ENCODE peak calls at places on chromosomes 1 and 21, in seven cellular contexts. One of them, this sample, is unnamed.
A peak's percentile ranks its signal among the peaks of the same experiment; 100 is the strongest.

GRCh38 chr1:58964880-58965279 is 181.0 kb upstream of the JUN start:
- DNase-seq in naive thymus-derived CD4-positive, alpha-beta T cell: no peak
- DNase-seq in GM23248: peak; percentile 40
- DNase-seq in body of pancreas: peak; percentile 79
- DNase-seq in uterus: no peak
- DNase-seq in kidney epithelial cell: peak; percentile 12
- DNase-seq in bronchial epithelial cell: peak; percentile 35
- DNase-seq in this sample: no peak

GRCh38 chr1:22829001-22829989 is 118.7 kb downstream of the EPHB2 start:
- DNase-seq in naive thymus-derived CD4-positive, alpha-beta T cell: no peak
- DNase-seq in GM23248: peak; percentile 66
- DNase-seq in body of pancreas: peak; percentile 35
- DNase-seq in uterus: no peak
- DNase-seq in kidney epithelial cell: no peak
- DNase-seq in bronchial epithelial cell: peak; percentile 75
- DNase-seq in this sample: no peak

GRCh38 chr1:108009603-108010195 is 44.7 kb upstream of the VAV3 start:
- DNase-seq in naive thymus-derived CD4-positive, alpha-beta T cell: no peak
- DNase-seq in GM23248: peak; percentile 78
- DNase-seq in body of pancreas: no peak
- DNase-seq in uterus: no peak
- DNase-seq in kidney epithelial cell: peak; percentile 38
- DNase-seq in bronchial epithelial cell: peak; percentile 88
- DNase-seq in this sample: no peak

GRCh38 chr1:155507960-155508359 is 54.6 kb downstream of the ASH1L start:
- DNase-seq in naive thymus-derived CD4-positive, alpha-beta T cell: no peak
- DNase-seq in GM23248: no peak
- DNase-seq in body of pancreas: no peak
- DNase-seq in uterus: no peak
- DNase-seq in kidney epithelial cell: no peak
- DNase-seq in bronchial epithelial cell: no peak
- DNase-seq in this sample: no peak

GRCh38 chr1:58823481-58824010 is 39.7 kb upstream of the JUN start:
- DNase-seq in naive thymus-derived CD4-positive, alpha-beta T cell: no peak
- DNase-seq in GM23248: peak; percentile 91
- DNase-seq in body of pancreas: no peak
- DNase-seq in uterus: no peak
- DNase-seq in kidney epithelial cell: peak; percentile 90
- DNase-seq in bronchial epithelial cell: peak; percentile 92
- DNase-seq in this sample: no peak

GRCh38 chr1:93728480-93729131 is 47.0 kb upstream of the BCAR3 start:
- DNase-seq in naive thymus-derived CD4-positive, alpha-beta T cell: no peak
- DNase-seq in GM23248: peak; percentile 27
- DNase-seq in body of pancreas: no peak
- DNase-seq in uterus: no peak
- DNase-seq in kidney epithelial cell: no peak
- DNase-seq in bronchial epithelial cell: no peak
- DNase-seq in this sample: peak; percentile 38

GRCh38 chr1:158798531-158798930 is 17.5 kb upstream of the OR6N2 start:
- DNase-seq in naive thymus-derived CD4-positive, alpha-beta T cell: no peak
- DNase-seq in GM23248: peak; percentile 10
- DNase-seq in body of pancreas: no peak
- DNase-seq in uterus: no peak
- DNase-seq in kidney epithelial cell: no peak
- DNase-seq in bronchial epithelial cell: no peak
- DNase-seq in this sample: no peak

GRCh38 chr1:209926045-209926444 is 12.0 kb upstream of the SYT14 start:
- DNase-seq in naive thymus-derived CD4-positive, alpha-beta T cell: no peak
- DNase-seq in GM23248: peak; percentile 91
- DNase-seq in body of pancreas: no peak
- DNase-seq in uterus: no peak
- DNase-seq in kidney epithelial cell: peak; percentile 44
- DNase-seq in bronchial epithelial cell: peak; percentile 75
- DNase-seq in this sample: no peak

GRCh38 chr1:70360321-70360720 is 5.8 kb upstream of the ANKRD13C start:
- DNase-seq in naive thymus-derived CD4-positive, alpha-beta T cell: no peak
- DNase-seq in GM23248: no peak
- DNase-seq in body of pancreas: peak; percentile 10
- DNase-seq in uterus: no peak
- DNase-seq in kidney epithelial cell: no peak
- DNase-seq in bronchial epithelial cell: no peak
- DNase-seq in this sample: no peak

GRCh38 chr21:34909492-34910292 is 139.4 kb downstream of the RUNX1 start:
- DNase-seq in naive thymus-derived CD4-positive, alpha-beta T cell: no peak
- DNase-seq in GM23248: peak; percentile 10
- DNase-seq in body of pancreas: no peak
- DNase-seq in uterus: no peak
- DNase-seq in kidney epithelial cell: no peak
- DNase-seq in bronchial epithelial cell: no peak
- DNase-seq in this sample: no peak

GRCh38 chr1:21667348-21668231 is 1.6 kb downstream of the RAP1GAP start:
- DNase-seq in naive thymus-derived CD4-positive, alpha-beta T cell: no peak
- DNase-seq in GM23248: no peak
- DNase-seq in body of pancreas: no peak
- DNase-seq in uterus: no peak
- DNase-seq in kidney epithelial cell: no peak
- DNase-seq in bronchial epithelial cell: no peak
- DNase-seq in this sample: no peak

GRCh38 chr21:25565272-25566199 is 41.7 kb downstream of the MRPL39 start:
- DNase-seq in naive thymus-derived CD4-positive, alpha-beta T cell: no peak
- DNase-seq in GM23248: no peak
- DNase-seq in body of pancreas: no peak
- DNase-seq in uterus: no peak
- DNase-seq in kidney epithelial cell: no peak
- DNase-seq in bronchial epithelial cell: no peak
- DNase-seq in this sample: no peak

GRCh38 chr1:38745476-38746410 is 113.8 kb downstream of the RRAGC start:
- DNase-seq in naive thymus-derived CD4-positive, alpha-beta T cell: no peak
- DNase-seq in GM23248: no peak
- DNase-seq in body of pancreas: no peak
- DNase-seq in uterus: no peak
- DNase-seq in kidney epithelial cell: no peak
- DNase-seq in bronchial epithelial cell: peak; percentile 80
- DNase-seq in this sample: no peak

GRCh38 chr1:15357808-15358207 is 51.9 kb upstream of the EFHD2 start:
- DNase-seq in naive thymus-derived CD4-positive, alpha-beta T cell: no peak
- DNase-seq in GM23248: no peak
- DNase-seq in body of pancreas: no peak
- DNase-seq in uterus: no peak
- DNase-seq in kidney epithelial cell: no peak
- DNase-seq in bronchial epithelial cell: no peak
- DNase-seq in this sample: no peak

GRCh38 chr1:203099121-203099520 is 13.3 kb upstream of the MYOG start:
- DNase-seq in naive thymus-derived CD4-positive, alpha-beta T cell: no peak
- DNase-seq in GM23248: no peak
- DNase-seq in body of pancreas: no peak
- DNase-seq in uterus: no peak
- DNase-seq in kidney epithelial cell: no peak
- DNase-seq in bronchial epithelial cell: no peak
- DNase-seq in this sample: no peak

GRCh38 chr1:164611754-164612642 is 53.0 kb downstream of the PBX1 start:
- DNase-seq in naive thymus-derived CD4-positive, alpha-beta T cell: no peak
- DNase-seq in GM23248: peak; percentile 57
- DNase-seq in body of pancreas: peak; percentile 88
- DNase-seq in uterus: no peak
- DNase-seq in kidney epithelial cell: peak; percentile 75
- DNase-seq in bronchial epithelial cell: peak; percentile 86
- DNase-seq in this sample: peak; percentile 64

GRCh38 chr1:150256549-150257341 is 829 bp upstream of the CA14 start:
- DNase-seq in naive thymus-derived CD4-positive, alpha-beta T cell: no peak
- DNase-seq in GM23248: peak; percentile 28
- DNase-seq in body of pancreas: no peak
- DNase-seq in uterus: no peak
- DNase-seq in kidney epithelial cell: no peak
- DNase-seq in bronchial epithelial cell: no peak
- DNase-seq in this sample: no peak

GRCh38 chr1:43878440-43878839 is 55.2 kb upstream of the ARTN start:
- DNase-seq in naive thymus-derived CD4-positive, alpha-beta T cell: no peak
- DNase-seq in GM23248: peak; percentile 35
- DNase-seq in body of pancreas: no peak
- DNase-seq in uterus: no peak
- DNase-seq in kidney epithelial cell: no peak
- DNase-seq in bronchial epithelial cell: no peak
- DNase-seq in this sample: no peak

GRCh38 chr1:43879996-43880395 is 53.6 kb upstream of the ARTN start:
- DNase-seq in naive thymus-derived CD4-positive, alpha-beta T cell: no peak
- DNase-seq in GM23248: no peak
- DNase-seq in body of pancreas: no peak
- DNase-seq in uterus: no peak
- DNase-seq in kidney epithelial cell: no peak
- DNase-seq in bronchial epithelial cell: no peak
- DNase-seq in this sample: no peak

GRCh38 chr1:43880604-43881003 is 53.0 kb upstream of the ARTN start:
- DNase-seq in naive thymus-derived CD4-positive, alpha-beta T cell: no peak
- DNase-seq in GM23248: no peak
- DNase-seq in body of pancreas: no peak
- DNase-seq in uterus: no peak
- DNase-seq in kidney epithelial cell: no peak
- DNase-seq in bronchial epithelial cell: no peak
- DNase-seq in this sample: no peak

GRCh38 chr1:43878854-43879253 is 54.7 kb upstream of the ARTN start:
- DNase-seq in naive thymus-derived CD4-positive, alpha-beta T cell: no peak
- DNase-seq in GM23248: no peak
- DNase-seq in body of pancreas: no peak
- DNase-seq in uterus: no peak
- DNase-seq in kidney epithelial cell: no peak
- DNase-seq in bronchial epithelial cell: no peak
- DNase-seq in this sample: no peak

DNA sequence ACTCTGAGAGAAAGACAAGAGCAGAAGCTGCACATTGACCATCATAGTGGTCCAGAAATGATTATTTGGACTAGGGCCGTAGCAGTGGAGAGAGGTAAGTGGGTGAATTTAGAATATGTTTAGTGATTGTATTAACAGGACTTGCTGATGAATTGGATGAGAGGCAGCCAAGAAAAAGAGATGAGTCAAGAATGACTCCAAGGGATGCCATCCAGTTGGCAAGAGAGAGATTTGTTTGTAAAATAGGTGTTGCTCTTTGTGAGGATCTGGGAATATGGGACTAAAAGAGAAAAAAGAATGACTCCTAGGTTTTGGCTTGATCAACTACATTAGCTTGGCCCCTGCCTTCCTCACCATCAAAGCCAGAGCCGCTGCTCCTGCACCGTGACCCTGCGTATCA is 54.2 kb upstream of the ARTN start:
- DNase-seq in naive thymus-derived CD4-positive, alpha-beta T cell: no peak
- DNase-seq in GM23248: peak; percentile 89
- DNase-seq in body of pancreas: no peak
- DNase-seq in uterus: no peak
- DNase-seq in kidney epithelial cell: no peak
- DNase-seq in bronchial epithelial cell: peak; percentile 90
- DNase-seq in this sample: no peak
- H3K36me3 ChIP-seq in naive thymus-derived CD4-positive, alpha-beta T cell: peaks cover 5% of the 10 kb centered on the region
- H3K36me3 ChIP-seq in GM23248: no peaks in the 10 kb centered on the region
- H3K36me3 ChIP-seq in body of pancreas: no peaks in the 10 kb centered on the region
- H3K36me3 ChIP-seq in uterus: no peaks in the 10 kb centered on the region
- H3K36me3 ChIP-seq in kidney epithelial cell: no peaks in the 10 kb centered on the region
- H3K36me3 ChIP-seq in bronchial epithelial cell: no peaks in the 10 kb centered on the region
- H3K36me3 ChIP-seq in this sample: no peaks in the 10 kb centered on the region

GRCh38 chr21:39173999-39174398 is 9.3 kb downstream of the PSMG1 start:
- DNase-seq in naive thymus-derived CD4-positive, alpha-beta T cell: no peak
- DNase-seq in GM23248: no peak
- DNase-seq in body of pancreas: no peak
- DNase-seq in uterus: no peak
- DNase-seq in kidney epithelial cell: no peak
- DNase-seq in bronchial epithelial cell: no peak
- DNase-seq in this sample: no peak
- H3K36me3 ChIP-seq in naive thymus-derived CD4-positive, alpha-beta T cell: peaks cover 32% of the 10 kb centered on the region
- H3K36me3 ChIP-seq in GM23248: peaks cover 19% of the 10 kb centered on the region
- H3K36me3 ChIP-seq in body of pancreas: no peaks in the 10 kb centered on the region
- H3K36me3 ChIP-seq in uterus: no peaks in the 10 kb centered on the region
- H3K36me3 ChIP-seq in kidney epithelial cell: peaks cover 10% of the 10 kb centered on the region
- H3K36me3 ChIP-seq in bronchial epithelial cell: peaks cover 22% of the 10 kb centered on the region
- H3K36me3 ChIP-seq in this sample: no peaks in the 10 kb centered on the region

DNA sequence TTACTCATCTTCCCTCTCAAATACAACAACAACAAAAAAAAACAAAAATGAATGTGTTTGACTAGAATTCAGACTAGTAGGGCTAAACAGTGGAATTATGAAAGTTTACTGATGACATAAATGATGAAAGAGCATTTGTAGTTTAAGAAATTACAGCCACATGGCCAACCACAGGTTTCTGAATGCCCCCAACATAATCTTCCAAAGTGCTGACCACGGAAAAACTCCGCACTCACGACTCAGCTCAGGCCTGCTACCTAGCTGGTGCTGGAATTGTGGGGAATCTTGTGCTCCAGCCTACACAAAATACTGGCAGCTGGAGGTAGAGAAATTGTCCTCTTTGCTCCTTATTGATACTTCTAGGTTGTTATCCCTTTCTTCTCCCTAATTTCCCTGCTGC is 23.6 kb upstream of the TBX15 start:
- DNase-seq in naive thymus-derived CD4-positive, alpha-beta T cell: no peak
- DNase-seq in GM23248: no peak
- DNase-seq in body of pancreas: no peak
- DNase-seq in uterus: no peak
- DNase-seq in kidney epithelial cell: no peak
- DNase-seq in bronchial epithelial cell: no peak
- DNase-seq in this sample: no peak
- H3K36me3 ChIP-seq in naive thymus-derived CD4-positive, alpha-beta T cell: no peaks in the 10 kb centered on the region
- H3K36me3 ChIP-seq in GM23248: no peaks in the 10 kb centered on the region
- H3K36me3 ChIP-seq in body of pancreas: no peaks in the 10 kb centered on the region
- H3K36me3 ChIP-seq in uterus: no peaks in the 10 kb centered on the region
- H3K36me3 ChIP-seq in kidney epithelial cell: no peaks in the 10 kb centered on the region
- H3K36me3 ChIP-seq in bronchial epithelial cell: no peaks in the 10 kb centered on the region
- H3K36me3 ChIP-seq in this sample: no peaks in the 10 kb centered on the region

GRCh38 chr1:42210421-42211133 is 46.0 kb upstream of the GUCA2A start:
- DNase-seq in naive thymus-derived CD4-positive, alpha-beta T cell: no peak
- DNase-seq in GM23248: peak; percentile 86
- DNase-seq in body of pancreas: no peak
- DNase-seq in uterus: no peak
- DNase-seq in kidney epithelial cell: peak; percentile 23
- DNase-seq in bronchial epithelial cell: no peak
- DNase-seq in this sample: no peak
- H3K36me3 ChIP-seq in naive thymus-derived CD4-positive, alpha-beta T cell: peaks cover 26% of the 10 kb centered on the region
- H3K36me3 ChIP-seq in GM23248: no peaks in the 10 kb centered on the region
- H3K36me3 ChIP-seq in body of pancreas: no peaks in the 10 kb centered on the region
- H3K36me3 ChIP-seq in uterus: no peaks in the 10 kb centered on the region
- H3K36me3 ChIP-seq in kidney epithelial cell: no peaks in the 10 kb centered on the region
- H3K36me3 ChIP-seq in bronchial epithelial cell: no peaks in the 10 kb centered on the region
- H3K36me3 ChIP-seq in this sample: no peaks in the 10 kb centered on the region

GRCh38 chr1:230277201-230277771 is 148.8 kb downstream of the PGBD5 start:
- DNase-seq in naive thymus-derived CD4-positive, alpha-beta T cell: peak; percentile 4
- DNase-seq in GM23248: no peak
- DNase-seq in body of pancreas: no peak
- DNase-seq in uterus: peak; percentile 6
- DNase-seq in kidney epithelial cell: no peak
- DNase-seq in bronchial epithelial cell: no peak
- DNase-seq in this sample: no peak
- H3K36me3 ChIP-seq in naive thymus-derived CD4-positive, alpha-beta T cell: peaks cover 16% of the 10 kb centered on the region
- H3K36me3 ChIP-seq in GM23248: peaks cover 27% of the 10 kb centered on the region
- H3K36me3 ChIP-seq in body of pancreas: peaks cover 3% of the 10 kb centered on the region
- H3K36me3 ChIP-seq in uterus: no peaks in the 10 kb centered on the region
- H3K36me3 ChIP-seq in kidney epithelial cell: no peaks in the 10 kb centered on the region
- H3K36me3 ChIP-seq in bronchial epithelial cell: peaks cover 24% of the 10 kb centered on the region
- H3K36me3 ChIP-seq in this sample: no peaks in the 10 kb centered on the region

GRCh38 chr1:201147396-201148015 is 6.8 kb downstream of the TMEM9 start:
- DNase-seq in naive thymus-derived CD4-positive, alpha-beta T cell: no peak
- DNase-seq in GM23248: no peak
- DNase-seq in body of pancreas: no peak
- DNase-seq in uterus: no peak
- DNase-seq in kidney epithelial cell: no peak
- DNase-seq in bronchial epithelial cell: no peak
- DNase-seq in this sample: no peak
- H3K36me3 ChIP-seq in naive thymus-derived CD4-positive, alpha-beta T cell: peaks cover 93% of the 10 kb centered on the region
- H3K36me3 ChIP-seq in GM23248: peaks cover 5% of the 10 kb centered on the region
- H3K36me3 ChIP-seq in body of pancreas: peaks cover 5% of the 10 kb centered on the region
- H3K36me3 ChIP-seq in uterus: no peaks in the 10 kb centered on the region
- H3K36me3 ChIP-seq in kidney epithelial cell: peaks cover 5% of the 10 kb centered on the region
- H3K36me3 ChIP-seq in bronchial epithelial cell: peaks cover 22% of the 10 kb centered on the region
- H3K36me3 ChIP-seq in this sample: peaks cover 4% of the 10 kb centered on the region

This sample was measured in breast epithelium.